ENCODE peak calls at places on chromosomes 4 and X, in seven cellular contexts. W, C, Z, Y, P, M and I are unnamed samples.

GRCh38 chrX:71870337-71871098 is 40.1 kb upstream of the NHSL2 start:
- DNase-seq in W (peak), Z (no peak), C (no peak), Y (peak), P (no peak), M (peak), I (peak)

GRCh38 chr4:158993895-158994294 is 109.0 kb upstream of the RAPGEF2 start:
- DNase-seq in Y (no peak), P (no peak), C (no peak), W (no peak), M (no peak), Z (no peak), I (no peak)

GRCh38 chr4:156290811-156291210 is 337.1 kb upstream of the CTSO start:
- DNase-seq in W (no peak), C (no peak), Z (no peak), P (no peak), M (no peak), Y (no peak), I (no peak)

GRCh38 chr4:21947768-21948346 is 715 bp downstream of the KCNIP4 start:
- DNase-seq in Z (no peak), C (no peak), M (no peak), W (no peak), P (no peak), Y (no peak), I (no peak)

GRCh38 chr4:183905081-183905592 is at the start of gene STOX2:
- DNase-seq in Y (peak), Z (peak), M (peak), C (peak), P (peak), W (peak), I (no peak)

GRCh38 chr4:103904126-103904525 is 184.3 kb upstream of the TACR3 start:
- DNase-seq in C (no peak), M (no peak), P (no peak), Y (no peak), Z (no peak), W (no peak), I (peak)

GRCh38 chr4:41256131-41256739 is 493 bp upstream of the UCHL1 start:
- DNase-seq in Z (peak), P (no peak), M (peak), Y (no peak), C (no peak), W (no peak), I (peak)

GRCh38 chrX:40009890-40010289 is 87.9 kb downstream of the BCOR start:
- DNase-seq in P (no peak), M (no peak), Z (no peak), C (no peak), Y (no peak), W (no peak), I (no peak)

GRCh38 chr4:128940966-128941365 is 131.5 kb downstream of the JADE1 start:
- DNase-seq in C (no peak), W (no peak), Z (no peak), Y (no peak), M (no peak), P (no peak), I (no peak)

GRCh38 chrX:30971761-30972603 is 82.9 kb upstream of the TAB3 start:
- DNase-seq in P (no peak), M (peak), W (peak), C (no peak), Y (peak), Z (peak), I (peak)

GRCh38 chr4:97367878-97368277 is 775.4 kb downstream of the STPG2 start:
- DNase-seq in P (no peak), W (peak), M (no peak), C (no peak), Y (peak), Z (peak), I (peak)

GRCh38 chr4:46491455-46491854 is 101.5 kb upstream of the GABRA2 start:
- DNase-seq in W (no peak), C (no peak), P (no peak), M (no peak), Z (no peak), Y (no peak), I (no peak)

GRCh38 chr4:21827575-21827974 is 121.0 kb downstream of the KCNIP4 start:
- DNase-seq in M (no peak), P (no peak), C (no peak), W (no peak), Z (no peak), Y (no peak), I (peak)

GRCh38 chr4:86098691-86099090 is 261.2 kb downstream of the MAPK10 start:
- DNase-seq in Z (no peak), P (no peak), Y (no peak), M (no peak), C (no peak), W (no peak), I (no peak)